ENCODE peak calls at places on chromosomes 7 and 10, in eight cellular contexts. L, R, A, D, E, P, J and V are unnamed samples. For H3K4me1, the result is how much of the 10 kb centered on the place peaks cover.

GRCh38 chr7:33805630-33806233 is 99.6 kb upstream of the BMPER start:
- DNase-seq in L (peak), R (peak), A (no peak), D (no peak), E (peak), P (no peak), J (no peak), V (no peak)

GRCh38 chr7:100865971-100866720 is 1.0 kb upstream of the TRIP6 start:
- DNase-seq in L (no peak), R (peak), A (peak), D (peak), E (no peak), P (peak), J (no peak), V (peak)

GRCh38 chr10:52314007-52314821 is at the start of gene DKK1:
- DNase-seq in L (peak), R (peak), A (peak), D (peak), E (peak), P (peak), J (peak), V (peak)

GRCh38 chr10:7857259-7857658 is 39.0 kb downstream of the TAF3 start:
- DNase-seq in L (no peak), R (no peak), A (no peak), D (no peak), E (peak), P (no peak), J (no peak), V (no peak)

GRCh38 chr7:122511268-122511667 is 187.6 kb downstream of the RNF133 start:
- DNase-seq in L (no peak), R (no peak), A (no peak), D (no peak), E (no peak), P (no peak), J (no peak), V (no peak)

GRCh38 chr10:35300063-35300699 is 36.1 kb upstream of the CCNY start:
- DNase-seq in L (peak), R (peak), A (no peak), D (peak), E (peak), P (no peak), J (no peak), V (no peak)

GRCh38 chr10:100043796-100044195 is 34.0 kb upstream of the DNMBP start:
- DNase-seq in L (peak), R (peak), A (peak), D (peak), E (peak), P (peak), J (no peak), V (no peak)

GRCh38 chr10:88316292-88316861 is 266.7 kb downstream of the RNLS start:
- DNase-seq in L (no peak), R (no peak), A (no peak), D (no peak), E (no peak), P (no peak), J (no peak), V (no peak)

GRCh38 chr10:93086289-93086688 is 12.6 kb downstream of the CYP26A1 start:
- DNase-seq in L (no peak), R (no peak), A (no peak), D (no peak), E (no peak), P (no peak), J (no peak), V (no peak)

GRCh38 chr10:24886281-24886680 is 66.1 kb downstream of the PRTFDC1 start:
- DNase-seq in L (no peak), R (no peak), A (no peak), D (peak), E (no peak), P (no peak), J (no peak), V (no peak)

GRCh38 chr10:88913803-88914202 is 33.8 kb downstream of the STAMBPL1 start:
- DNase-seq in L (no peak), R (no peak), A (no peak), D (no peak), E (no peak), P (no peak), J (no peak), V (peak)

GRCh38 chr10:67858971-67859370 is 21.0 kb upstream of the DNAJC12 start:
- DNase-seq in L (no peak), R (no peak), A (no peak), D (no peak), E (no peak), P (no peak), J (no peak), V (no peak)

GRCh38 chr7:135774284-135774683 is 25.7 kb upstream of the FAM180A start:
- DNase-seq in L (peak), R (peak), A (peak), D (peak), E (peak), P (no peak), J (no peak), V (no peak)

GRCh38 chr7:22696672-22697071 is 30.3 kb upstream of the IL6 start:
- DNase-seq in L (peak), R (no peak), A (no peak), D (peak), E (no peak), P (no peak), J (no peak), V (no peak)

GRCh38 chr10:12333382-12334185 is 15.8 kb upstream of the CAMK1D start:
- DNase-seq in L (peak), R (peak), A (peak), D (peak), E (peak), P (peak), J (no peak), V (peak)

GRCh38 chr7:158728911-158729645 is 24.5 kb upstream of the NCAPG2 start:
- DNase-seq in L (no peak), R (no peak), A (no peak), D (no peak), E (no peak), P (no peak), J (no peak), V (no peak)

GRCh38 chr7:151981223-151981622 is 25.0 kb downstream of the GALNTL5 start:
- DNase-seq in L (no peak), R (no peak), A (no peak), D (no peak), E (no peak), P (no peak), J (no peak), V (no peak)
- H3K4me1 ChIP-seq in L (under half), R (under half), A (under half), D (under half), E (under half), P (under half), J (under half), V (under half)

DNA sequence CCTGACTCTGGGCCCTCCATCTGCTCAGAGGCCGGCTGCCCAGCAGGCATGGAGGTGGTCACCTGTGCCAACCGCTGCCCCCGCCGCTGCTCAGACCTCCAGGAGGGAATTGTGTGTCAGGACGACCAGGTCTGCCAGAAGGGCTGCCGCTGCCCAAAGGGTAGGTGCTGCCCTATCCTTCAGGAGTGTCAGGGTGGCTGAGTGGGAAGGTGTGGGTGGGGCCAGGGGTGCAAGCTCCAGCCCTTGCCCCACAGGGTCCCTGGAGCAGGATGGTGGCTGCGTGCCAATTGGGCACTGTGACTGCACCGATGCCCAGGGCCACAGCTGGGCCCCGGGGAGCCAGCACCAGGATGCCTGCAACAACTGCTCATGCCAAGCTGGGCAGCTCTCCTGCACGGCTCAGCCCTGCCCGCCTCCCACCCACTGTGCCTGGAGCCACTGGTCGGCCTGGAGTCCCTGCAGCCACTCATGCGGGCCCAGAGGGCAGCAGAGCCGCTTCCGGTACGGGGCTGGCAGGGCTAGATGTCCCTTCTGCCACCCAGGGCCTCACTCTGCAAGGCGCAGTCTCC is 17.5 kb upstream of the ZNF862 start:
- DNase-seq in L (no peak), R (no peak), A (no peak), D (no peak), E (no peak), P (no peak), J (no peak), V (no peak)
- H3K4me1 ChIP-seq in L (under half), R (under half), A (under half), D (under half), E (under half), P (under half), J (under half), V (under half)

GRCh38 chr7:84107259-84107658 is 87.3 kb downstream of the SEMA3A start:
- DNase-seq in L (no peak), R (no peak), A (no peak), D (no peak), E (no peak), P (no peak), J (no peak), V (no peak)
- H3K4me1 ChIP-seq in L (under half), R (under half), A (under half), D (under half), E (under half), P (under half), J (under half), V (under half)

DNA sequence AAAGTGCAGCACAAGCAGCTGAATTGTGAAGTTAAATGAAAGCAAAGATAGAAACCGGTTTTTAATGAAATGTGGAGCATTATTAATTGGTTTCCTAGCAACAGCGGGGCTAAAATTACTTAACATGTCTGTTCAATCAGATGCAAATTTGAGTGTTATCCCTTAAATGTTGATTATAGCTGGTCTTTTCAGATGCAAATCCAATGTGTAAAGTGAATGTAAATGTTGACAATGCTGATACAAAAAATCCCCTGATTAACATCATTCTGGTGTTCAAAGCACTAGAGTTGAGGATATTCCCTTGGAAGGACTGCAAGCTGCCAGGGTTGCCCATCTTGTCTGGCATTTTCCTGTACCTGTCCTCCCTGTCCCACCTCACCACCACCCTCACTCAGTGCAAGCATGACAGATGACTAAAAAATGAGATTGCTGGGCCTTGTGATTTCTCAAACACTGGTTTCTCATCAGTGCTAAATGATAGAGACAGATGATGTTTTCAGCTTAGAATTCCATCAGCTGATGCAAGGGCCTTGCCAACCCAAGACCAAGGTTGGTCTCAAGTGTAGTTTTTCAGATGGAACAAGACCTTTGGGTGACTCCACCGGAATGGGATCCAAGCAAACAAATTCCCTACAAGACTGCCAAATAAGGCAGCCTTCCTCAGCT is 55.1 kb downstream of the JAZF1 start:
- DNase-seq in L (peak), R (peak), A (no peak), D (no peak), E (no peak), P (no peak), J (no peak), V (no peak)
- H3K4me1 ChIP-seq in L (under half), R (under half), A (under half), D (under half), E (under half), P (under half), J (under half), V (under half)

GRCh38 chr10:79077488-79078173 is 8.9 kb downstream of the ZMIZ1 start:
- DNase-seq in L (no peak), R (no peak), A (no peak), D (no peak), E (no peak), P (no peak), J (no peak), V (no peak)
- H3K4me1 ChIP-seq in L (under half), R (half or more), A (half or more), D (half or more), E (half or more), P (half or more), J (under half), V (under half)